ENCODE peak calls at places on chromosomes 6 and 20, in four cellular contexts. H is substantia nigra; G is stimulated activated CD4-positive, alpha-beta T cell treated with anti-CD3 and anti-CD28 coated beads, Interleukin-1b, Interleukin-23, amount 100 ng/mL, for 48 hours; I is activated CD4-positive, alpha-beta T cell treated with anti-CD3 and anti-CD28 coated beads, Interleukin-2, amount 50 U/mL, for 1 hour. B is an unnamed sample.

GRCh38 chr6:158926429-158926828 is 73.6 kb downstream of the RSPH3 start:
- DNase-seq in I (no peak), G (no peak), H (no peak), B (no peak)

GRCh38 chr20:3651204-3651970 is 11.8 kb downstream of the GFRA4 start:
- DNase-seq in G (no peak), I (no peak), H (no peak), B (no peak)

GRCh38 chr6:24126586-24127192 is 674 bp downstream of the NRSN1 start:
- DNase-seq in G (peak), I (peak), H (peak), B (no peak)

GRCh38 chr20:3479759-3480615 is 9.2 kb downstream of the ATRN start:
- DNase-seq in I (no peak), H (no peak), G (no peak), B (no peak)

GRCh38 chr6:4581468-4582420 is 194.5 kb upstream of the CDYL start:
- DNase-seq in G (no peak), I (no peak), H (no peak), B (no peak)

GRCh38 chr6:43798688-43799444 is 28.9 kb downstream of the VEGFA start:
- DNase-seq in H (no peak), G (no peak), I (no peak), B (no peak)

GRCh38 chr20:2535711-2536561 is 437 bp upstream of the TMC2 start:
- DNase-seq in H (no peak), G (no peak), I (no peak), B (no peak)

GRCh38 chr6:54700158-54700557 is 146.4 kb upstream of the FAM83B start:
- DNase-seq in H (no peak), G (no peak), I (no peak), B (no peak)

GRCh38 chr6:130625825-130626500 is 201.2 kb upstream of the SMLR1 start:
- DNase-seq in G (peak), H (no peak), I (no peak), B (no peak)

GRCh38 chr6:25619222-25619621 is 32.8 kb upstream of the SCGN start:
- DNase-seq in G (no peak), H (no peak), I (no peak), B (no peak)

GRCh38 chr6:108896111-108896661 is 48.0 kb downstream of the ARMC2 start:
- DNase-seq in I (no peak), H (no peak), G (no peak), B (no peak)

GRCh38 chr6:83432626-83433025 is 1.8 kb upstream of the ME1 start:
- DNase-seq in G (no peak), I (no peak), H (no peak), B (no peak)

GRCh38 chr20:46402236-46402886 is 4.1 kb downstream of the ELMO2 start:
- DNase-seq in I (no peak), G (no peak), H (no peak), B (no peak)

GRCh38 chr20:62707981-62708521 is 585 bp upstream of the NTSR1 start:
- DNase-seq in I (peak), G (peak), H (no peak), B (no peak)

GRCh38 chr20:41261260-41261659 is 56.3 kb downstream of the ZHX3 start:
- DNase-seq in I (no peak), G (no peak), H (no peak), B (no peak)

GRCh38 chr20:50425076-50425475 is 85.1 kb upstream of the PTPN1 start:
- DNase-seq in G (no peak), H (no peak), I (no peak), B (no peak)

GRCh38 chr6:91569071-91569470 is 982.2 kb upstream of the MAP3K7 start:
- DNase-seq in I (no peak), H (no peak), G (no peak), B (no peak)

GRCh38 chr6:34391711-34392496 is 565 bp downstream of the NUDT3 start:
- DNase-seq in I (peak), G (peak), H (peak), B (peak)

GRCh38 chr6:17703256-17703694 is 3.5 kb downstream of the NUP153 start:
- DNase-seq in G (peak), I (no peak), H (no peak), B (no peak)

GRCh38 chr6:156949376-156949775 is 172.2 kb downstream of the ARID1B start:
- DNase-seq in H (no peak), I (no peak), G (no peak), B (no peak)

GRCh38 chr6:99789767-99790166 is 183.1 kb downstream of the PRDM13 start:
- DNase-seq in G (no peak), I (no peak), H (no peak), B (no peak)

GRCh38 chr6:40379811-40380210 is 207.4 kb downstream of the LRFN2 start:
- DNase-seq in I (no peak), G (no peak), H (no peak), B (no peak)

GRCh38 chr6:17086469-17086868 is 15.4 kb upstream of the STMND1 start:
- DNase-seq in H (peak), G (no peak), I (no peak), B (peak)

GRCh38 chr6:30357678-30358339 is 12.9 kb downstream of the RPP21 start:
- DNase-seq in H (peak), G (peak), I (peak), B (peak)